ENCODE peak calls at places on chromosome 17, in nine cellular contexts. A is fibroblast of the aortic adventitia, P is PC-3, Z is BE2C, H is GM10248, Q is AG10803, V is OCI-LY7, T is tibial nerve, C is heart right ventricle. L is an unnamed sample.

GRCh38 chr17:67253379-67253778 is 8.4 kb upstream of the HELZ start:
- DNase-seq in V (no peak), H (no peak), A (peak; percentile 23), Z (no peak), Q (no peak), T (no peak), C (no peak), P (no peak), L (no peak)

GRCh38 chr17:40559954-40560591 is 5.2 kb downstream of the CCR7 start:
- DNase-seq in V (peak; percentile 88), H (peak; percentile 78), P (peak; percentile 90), Q (peak; percentile 93), Z (peak; percentile 87), C (peak; percentile 89), T (peak; percentile 98), A (peak; percentile 96), L (peak; percentile 96)

GRCh38 chr17:44350733-44351226 is 5.7 kb downstream of the GRN start:
- DNase-seq in C (peak; percentile 70), H (peak; percentile 84), T (peak; percentile 52), P (peak; percentile 78), V (peak; percentile 84), Z (peak; percentile 87), A (peak; percentile 51), Q (peak; percentile 43), L (peak; percentile 91)

GRCh38 chr17:29948460-29949185 is 7.2 kb downstream of the EFCAB5 start:
- DNase-seq in P (no peak), Q (no peak), C (no peak), T (no peak), V (peak; percentile 40), Z (no peak), H (no peak), A (no peak), L (no peak)

GRCh38 chr17:27630607-27631408 is at the start of gene LGALS9:
- DNase-seq in H (peak; percentile 70), P (peak; percentile 19), V (peak; percentile 8), Z (no peak), A (peak; percentile 16), C (peak; percentile 35), Q (peak; percentile 51), T (no peak), L (no peak)

GRCh38 chr17:42281571-42282096 is 5.4 kb upstream of the STAT5B start:
- DNase-seq in Q (no peak), Z (no peak), V (no peak), C (no peak), T (no peak), H (no peak), A (no peak), P (no peak), L (peak; percentile 79)

GRCh38 chr17:67520916-67521772 is 144.1 kb downstream of the PITPNC1 start:
- DNase-seq in A (peak; percentile 84), H (no peak), Z (no peak), Q (peak; percentile 81), C (no peak), V (no peak), T (no peak), P (peak; percentile 50), L (no peak)

GRCh38 chr17:75639327-75639726 is 6.1 kb downstream of the SMIM5 start:
- DNase-seq in V (no peak), A (no peak), T (no peak), H (no peak), Z (no peak), P (no peak), Q (no peak), C (no peak), L (no peak)

GRCh38 chr17:76009969-76010661 is 9.5 kb downstream of the CDK3 start:
- DNase-seq in P (peak; percentile 1), H (no peak), Z (no peak), Q (no peak), V (no peak), C (no peak), T (no peak), A (no peak), L (no peak)

GRCh38 chr17:58991718-58992331 is 114.9 kb downstream of the TRIM37 start:
- DNase-seq in A (peak; percentile 8), V (no peak), C (no peak), H (peak; percentile 44), P (peak; percentile 14), Z (no peak), Q (peak; percentile 86), T (no peak), L (no peak)

GRCh38 chr17:1779571-1780074 is 17.8 kb downstream of the SERPINF1 start:
- DNase-seq in Q (peak; percentile 95), C (peak; percentile 58), V (no peak), Z (no peak), T (peak; percentile 97), P (peak; percentile 77), H (no peak), A (peak; percentile 98), L (no peak)

DNA sequence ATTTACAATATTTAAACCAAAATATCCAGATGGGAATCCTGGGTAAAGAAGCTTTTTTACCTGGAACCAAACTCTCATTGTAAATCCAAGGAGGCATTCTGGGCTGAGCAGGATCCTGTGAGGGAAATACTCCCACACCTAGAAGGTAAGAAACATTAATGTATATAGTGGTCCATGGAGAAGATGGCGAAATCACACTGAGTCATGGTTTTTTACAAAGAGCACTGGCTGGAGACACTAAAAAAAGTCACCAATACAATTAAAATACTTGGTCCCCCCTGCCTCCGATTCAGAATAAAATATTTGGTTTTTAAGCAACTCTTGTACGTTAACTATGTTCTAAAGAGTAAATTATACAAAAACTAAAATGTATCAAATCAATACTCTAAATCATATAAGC is 32.9 kb downstream of the SYNRG start:
- DNase-seq in A (no peak), V (no peak), Q (no peak), H (no peak), P (peak; percentile 19), C (no peak), T (no peak), Z (no peak), L (no peak)
- TF ChIP-seq CTCF in A (no peak), V (no peak), Q (no peak), H (no peak), P (no peak), C (no peak), T (no peak), Z (no peak), L (no peak)

DNA sequence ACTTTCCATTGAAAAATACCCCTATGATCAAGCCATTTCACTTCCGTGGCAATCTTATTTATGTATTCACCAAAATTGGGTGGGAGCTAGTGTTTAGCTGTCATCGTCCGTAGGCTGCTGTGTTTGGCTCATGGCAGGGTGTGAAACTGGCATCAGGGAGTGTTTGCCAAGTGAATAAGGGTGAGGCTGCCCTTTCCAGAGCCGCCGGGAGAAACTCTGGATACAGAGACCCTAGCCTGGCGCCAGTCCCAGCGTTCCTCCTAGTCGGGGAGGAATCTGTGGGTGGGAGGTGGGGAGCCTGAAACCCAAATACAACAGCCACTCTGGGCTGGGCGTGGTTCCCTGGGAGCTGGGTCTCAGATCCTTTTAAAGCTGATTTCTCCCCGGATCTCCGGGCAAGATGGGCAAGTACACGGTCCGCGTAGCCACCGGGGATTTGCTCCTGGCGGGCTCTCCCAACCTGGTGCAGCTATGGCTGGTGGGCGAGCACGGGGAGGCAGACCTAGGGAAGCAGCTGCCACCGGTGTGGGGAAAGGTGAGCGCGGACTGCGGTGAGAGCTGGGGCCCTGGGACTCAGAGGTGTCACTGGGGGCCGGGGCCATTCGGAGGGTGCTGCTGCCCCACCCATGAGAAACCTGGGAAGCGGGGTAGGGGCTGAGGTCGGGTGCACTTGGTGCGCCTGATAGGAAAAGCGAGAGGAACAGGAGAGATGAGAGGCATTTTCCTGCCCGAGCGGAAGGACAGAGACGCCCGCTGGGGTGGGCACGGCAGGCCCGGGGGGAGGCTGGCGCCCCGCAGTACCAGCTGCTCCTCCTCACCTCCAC is 62.1 kb upstream of the TEKT1 start:
- DNase-seq in A (no peak), V (no peak), T (no peak), Q (no peak), C (no peak), H (no peak), Z (no peak), P (no peak), L (no peak)
- TF ChIP-seq CTCF in A (no peak), V (no peak), T (no peak), Q (no peak), C (no peak), H (no peak), Z (no peak), P (no peak), L (no peak)

DNA sequence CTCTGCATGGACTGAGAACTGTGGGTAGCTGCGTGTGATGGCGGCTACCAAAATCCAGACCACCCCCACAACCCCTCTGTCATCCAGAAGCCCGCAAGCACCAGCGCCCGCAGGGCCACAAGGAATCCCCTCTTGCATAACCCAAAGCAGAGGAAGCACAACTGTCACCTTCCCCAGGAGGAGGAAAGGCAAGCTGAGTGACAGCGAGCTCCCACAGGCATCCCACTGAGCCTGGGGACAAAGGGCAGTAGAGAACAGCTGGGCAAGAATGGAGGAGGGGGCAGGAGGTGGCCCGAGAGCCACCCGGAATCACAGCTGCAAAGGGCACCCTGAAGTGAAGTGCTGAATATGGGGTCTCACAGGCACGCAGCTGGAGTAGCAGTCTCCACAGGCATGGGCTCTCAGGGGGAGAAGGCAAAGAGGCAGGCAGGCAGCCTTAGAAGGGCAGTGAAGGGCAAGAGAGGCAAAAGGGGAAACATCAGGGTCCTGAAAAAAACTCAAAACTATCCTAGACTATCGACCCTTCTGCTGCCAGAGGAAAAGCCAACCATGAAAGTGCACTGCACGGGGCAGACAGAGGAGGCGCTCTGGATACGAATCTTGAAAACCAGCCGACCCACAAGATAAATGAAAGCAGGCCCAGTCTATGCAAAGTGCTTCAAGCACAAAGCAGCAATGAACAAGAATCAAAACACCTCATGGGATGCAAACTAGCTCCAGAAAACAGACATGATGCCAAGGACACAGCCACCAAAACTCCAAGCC is 17.1 kb downstream of the USP36 start:
- DNase-seq in Z (no peak), H (no peak), Q (no peak), C (no peak), V (no peak), P (no peak), A (no peak), T (no peak), L (no peak)
- TF ChIP-seq CTCF in Z (peak; percentile 33), H (no peak), Q (no peak), C (no peak), V (peak; percentile 69), P (peak; percentile 53), A (no peak), T (no peak), L (peak; percentile 9)

DNA sequence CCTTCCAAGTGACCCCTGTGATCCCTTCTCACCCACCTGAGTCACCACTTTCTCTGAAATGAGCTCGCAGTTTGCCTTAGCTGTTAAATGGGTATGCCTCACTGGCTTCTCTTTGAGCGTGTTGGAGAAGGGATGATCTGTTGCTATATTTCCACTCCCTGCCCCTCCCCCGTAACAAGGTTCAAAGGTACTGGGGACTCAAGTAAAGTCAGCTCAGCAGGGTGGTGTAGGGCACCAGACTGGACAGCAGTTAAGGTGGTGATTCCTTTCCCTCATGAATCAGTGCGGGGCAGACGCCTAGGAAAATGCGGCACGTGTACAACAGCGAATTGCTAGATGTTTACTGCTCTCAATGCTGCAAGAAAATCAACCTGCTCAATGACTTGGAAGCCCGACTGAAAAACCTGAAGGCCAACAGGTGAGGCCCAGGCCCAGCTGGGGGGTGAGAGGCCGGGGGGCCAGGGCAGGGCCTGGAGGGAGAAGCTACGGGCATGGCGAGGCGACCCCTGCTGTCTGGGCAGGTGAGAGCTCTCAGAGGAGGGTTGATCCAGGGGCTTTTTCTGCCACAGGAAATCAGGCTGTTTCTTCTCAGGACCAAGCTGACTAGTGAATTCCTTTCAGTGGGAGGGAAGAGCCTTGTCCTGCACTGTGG is 130.3 kb downstream of the RAB11FIP4 start:
- DNase-seq in V (no peak), H (no peak), P (no peak), C (no peak), A (no peak), Q (no peak), Z (no peak), T (no peak), L (no peak)
- TF ChIP-seq CTCF in V (peak; percentile 25), H (no peak), P (no peak), C (no peak), A (no peak), Q (no peak), Z (no peak), T (no peak), L (no peak)

GRCh38 chr17:11031787-11032186 is 193.9 kb upstream of the PIRT start:
- DNase-seq in V (no peak), Z (no peak), H (no peak), T (no peak), C (no peak), P (no peak), A (no peak), Q (no peak), L (no peak)
- TF ChIP-seq CTCF in V (peak; percentile 48), Z (no peak), H (no peak), T (no peak), C (no peak), P (no peak), A (no peak), Q (no peak), L (peak; percentile 6)